ENCODE peak calls at places on chromosomes 2 and 18, in five cellular contexts. Z is midbrain; N is aorta; U is colonic mucosa; T is activated T-helper 2 cell treated with anti-CD3 and anti-CD28 coated beads, Interferon-gamma antibody, Interleukin-2, Interleukin-4, amounts not matched to agents 10 μg/mL and 5 μg/mL and 100 μg/mL, durations not matched to agents 14 hours and 24 hours and 36 hours. B is an unnamed sample.

GRCh38 chr2:9336534-9337354 is 86.6 kb downstream of the ITGB1BP1 start:
- DNase-seq in U (peak), Z (no peak), T (no peak), N (no peak), B (peak)

GRCh38 chr2:104975371-104975770 is 62.5 kb upstream of the MRPS9 start:
- DNase-seq in U (no peak), N (no peak), T (no peak), Z (no peak), B (no peak)

GRCh38 chr2:48651127-48651526 is 33.5 kb downstream of the GTF2A1L start:
- DNase-seq in Z (no peak), N (no peak), U (no peak), T (no peak), B (no peak)

GRCh38 chr2:27209621-27210401 is 2.0 kb upstream of the ATRAID start:
- DNase-seq in U (peak), N (no peak), Z (no peak), T (no peak), B (no peak)

GRCh38 chr18:10194592-10194991 is 259.8 kb upstream of the APCDD1 start:
- DNase-seq in N (no peak), T (no peak), U (no peak), Z (no peak), B (no peak)

GRCh38 chr2:64474200-64474630 is 20.3 kb downstream of the LGALSL start:
- DNase-seq in N (no peak), U (no peak), T (no peak), Z (no peak), B (peak)

GRCh38 chr2:119647440-119648169 is 31.4 kb upstream of the TMEM177 start:
- DNase-seq in U (no peak), N (peak), T (no peak), Z (no peak), B (no peak)

GRCh38 chr2:164496881-164497280 is 124.4 kb downstream of the GRB14 start:
- DNase-seq in N (no peak), T (no peak), U (no peak), Z (no peak), B (no peak)

GRCh38 chr2:199940373-199940772 is 14.9 kb downstream of the TYW5 start:
- DNase-seq in U (no peak), N (no peak), Z (no peak), T (no peak), B (peak)

GRCh38 chr2:219167997-219168396 is 1.8 kb downstream of the SLC23A3 start:
- DNase-seq in U (no peak), N (no peak), T (no peak), Z (no peak), B (no peak)

GRCh38 chr2:148642891-148643416 is 1.6 kb upstream of the EPC2 start:
- DNase-seq in Z (no peak), N (no peak), T (no peak), U (peak), B (no peak)

GRCh38 chr2:233823731-233824121 is 30.6 kb downstream of the HJURP start:
- DNase-seq in Z (no peak), U (no peak), T (no peak), N (peak), B (no peak)

GRCh38 chr18:13361422-13361821 is 142.9 kb downstream of the LDLRAD4 start:
- DNase-seq in N (no peak), Z (no peak), U (no peak), T (no peak), B (peak)

GRCh38 chr2:5969301-5969700 is 277.1 kb downstream of the SOX11 start:
- DNase-seq in U (no peak), T (no peak), N (no peak), Z (no peak), B (no peak)

GRCh38 chr2:28717339-28717758 is 34.3 kb upstream of the PPP1CB start:
- DNase-seq in N (peak), Z (peak), T (no peak), U (peak), B (no peak)

GRCh38 chr2:205752924-205753323 is 70.6 kb downstream of the NRP2 start:
- DNase-seq in Z (no peak), N (no peak), U (no peak), T (no peak), B (no peak)

GRCh38 chr18:42706618-42707017 is 408.9 kb downstream of the RIT2 start:
- DNase-seq in N (no peak), Z (no peak), T (no peak), U (peak), B (no peak)

GRCh38 chr18:62767321-62767720 is 52.0 kb downstream of the PHLPP1 start:
- DNase-seq in U (no peak), T (no peak), Z (no peak), N (no peak), B (no peak)

GRCh38 chr2:133362061-133362476 is 206.2 kb downstream of the NCKAP5 start:
- DNase-seq in N (no peak), U (no peak), T (no peak), Z (peak), B (no peak)

GRCh38 chr2:231280861-231281260 is 82.4 kb downstream of the ARMC9 start:
- DNase-seq in U (no peak), N (no peak), T (no peak), Z (no peak), B (no peak)

GRCh38 chr2:19541884-19542283 is 183.5 kb upstream of the OSR1 start:
- DNase-seq in N (no peak), U (no peak), Z (no peak), T (no peak), B (no peak)

GRCh38 chr2:205352593-205352992 is 329.7 kb upstream of the NRP2 start:
- DNase-seq in Z (no peak), N (no peak), T (no peak), U (no peak), B (no peak)

GRCh38 chr18:13888317-13888716 is 27.0 kb downstream of the MC2R start:
- DNase-seq in N (no peak), Z (no peak), T (no peak), U (no peak), B (no peak)

GRCh38 chr2:191170773-191171172 is 20.0 kb upstream of the STAT4 start:
- DNase-seq in Z (no peak), U (no peak), N (no peak), T (no peak), B (no peak)

GRCh38 chr2:135256531-135257258 is 204.6 kb downstream of the RAB3GAP1 start:
- DNase-seq in U (no peak), Z (no peak), N (no peak), T (no peak), B (no peak)

GRCh38 chr2:237774811-237775553 is 23.6 kb upstream of the RBM44 start:
- DNase-seq in U (peak), Z (peak), N (no peak), T (peak), B (peak)

GRCh38 chr2:202149155-202149762 is 76.2 kb downstream of the KIAA2012 start:
- DNase-seq in N (peak), Z (no peak), T (no peak), U (no peak), B (peak)